ENCODE peak calls at places on chromosome 16, in five cellular contexts. A is BE2C, M is prostate gland, I is left ventricle myocardium inferior, Q is adrenal gland. B is an unnamed sample.

GRCh38 chr16:51919736-51920135 is 627.2 kb downstream of the TOX3 start:
- DNase-seq in M (no peak), A (no peak), Q (no peak), I (no peak), B (no peak)

GRCh38 chr16:3934491-3935185 is 54.1 kb upstream of the CREBBP start:
- DNase-seq in I (no peak), M (no peak), Q (no peak), A (no peak), B (no peak)

GRCh38 chr16:57536306-57537193 is at the start of gene CCDC102A:
- DNase-seq in Q (peak; percentile 45), M (no peak), A (peak; percentile 64), I (peak; percentile 40), B (no peak)

GRCh38 chr16:50473375-50473945 is 74.7 kb upstream of the NKD1 start:
- DNase-seq in Q (no peak), I (no peak), M (no peak), A (no peak), B (no peak)

GRCh38 chr16:53841884-53842283 is 137.9 kb downstream of the FTO start:
- DNase-seq in I (no peak), A (no peak), M (no peak), Q (no peak), B (no peak)

GRCh38 chr16:20906225-20906870 is 5.8 kb downstream of the LYRM1 start:
- DNase-seq in Q (no peak), I (no peak), A (no peak), M (no peak), B (peak; percentile 32)

GRCh38 chr16:64983983-64984382 is 137.9 kb downstream of the CDH11 start:
- DNase-seq in A (peak; percentile 79), I (no peak), M (no peak), Q (peak; percentile 30), B (peak; percentile 51)

GRCh38 chr16:4290236-4290830 is 17.5 kb upstream of the TFAP4 start:
- DNase-seq in A (no peak), M (no peak), I (no peak), Q (peak; percentile 63), B (peak; percentile 53)

GRCh38 chr16:66740010-66740409 is 11.4 kb downstream of the DYNC1LI2 start:
- DNase-seq in M (no peak), I (no peak), Q (no peak), A (peak; percentile 52), B (no peak)

GRCh38 chr16:71288890-71289731 is at the start of gene CMTR2:
- DNase-seq in I (peak; percentile 95), Q (peak; percentile 96), A (peak; percentile 97), M (peak; percentile 95), B (peak; percentile 99)

GRCh38 chr16:57591086-57591869 is 37.2 kb upstream of the ADGRG1 start:
- DNase-seq in A (peak; percentile 80), Q (peak; percentile 87), I (peak; percentile 68), M (peak; percentile 59), B (peak; percentile 89)

GRCh38 chr16:9102379-9102778 is 10.9 kb downstream of the HAPSTR1 start:
- DNase-seq in I (no peak), Q (no peak), A (no peak), M (no peak), B (no peak)

GRCh38 chr16:81319221-81319912 is 4.6 kb downstream of the GAN start:
- DNase-seq in I (no peak), Q (peak; percentile 66), M (no peak), A (no peak), B (no peak)

GRCh38 chr16:58336332-58337089 is 41.7 kb upstream of the PRSS54 start:
- DNase-seq in M (peak; percentile 75), Q (peak; percentile 92), I (peak; percentile 84), A (peak; percentile 79), B (peak; percentile 92)

GRCh38 chr16:3458852-3459361 is 15.4 kb downstream of the NAA60 start:
- DNase-seq in A (no peak), Q (no peak), M (no peak), I (no peak), B (peak; percentile 70)

GRCh38 chr16:74563828-74564263 is 43.1 kb downstream of the GLG1 start:
- DNase-seq in A (no peak), M (no peak), I (no peak), Q (peak; percentile 75), B (no peak)

GRCh38 chr16:25838724-25839186 is 147.0 kb downstream of the HS3ST4 start:
- DNase-seq in A (peak; percentile 13), M (peak; percentile 13), I (no peak), Q (peak; percentile 41), B (peak; percentile 31)

GRCh38 chr16:2815299-2815771 is 1.7 kb upstream of the PRSS21 start:
- DNase-seq in I (no peak), Q (no peak), A (no peak), M (no peak), B (peak; percentile 46)

GRCh38 chr16:50636865-50637374 is 44.2 kb downstream of the SNX20 start:
- DNase-seq in M (no peak), Q (no peak), I (no peak), A (no peak), B (no peak)

GRCh38 chr16:1245452-1246005 is 5.0 kb downstream of the TPSAB1 start:
- DNase-seq in Q (no peak), M (no peak), A (no peak), I (no peak), B (peak; percentile 25)

GRCh38 chr16:31297496-31297895 is 37.7 kb downstream of the ITGAM start:
- DNase-seq in Q (no peak), M (no peak), A (no peak), I (no peak), B (no peak)

GRCh38 chr16:2810651-2811050 is 6.4 kb upstream of the PRSS21 start:
- DNase-seq in I (no peak), Q (no peak), A (no peak), M (no peak), B (no peak)

GRCh38 chr16:65336169-65336568 is 214.3 kb upstream of the CDH11 start:
- DNase-seq in A (no peak), M (no peak), Q (no peak), I (no peak), B (no peak)

GRCh38 chr16:24980077-24980793 is 34.9 kb downstream of the ARHGAP17 start:
- DNase-seq in A (no peak), Q (no peak), I (no peak), M (no peak), B (no peak)

GRCh38 chr16:23160082-23160481 is 10.8 kb upstream of the USP31 start:
- DNase-seq in A (no peak), Q (no peak), I (no peak), M (no peak), B (no peak)

GRCh38 chr16:81004646-81005353 is 1.9 kb downstream of the CMC2 start:
- DNase-seq in M (peak; percentile 56), Q (peak; percentile 38), A (peak; percentile 29), I (no peak), B (no peak)

GRCh38 chr16:74480150-74481029 is 59.1 kb upstream of the CLEC18B start:
- DNase-seq in Q (peak; percentile 26), A (no peak), I (peak; percentile 30), M (peak; percentile 83), B (peak; percentile 97)

GRCh38 chr16:85170066-85171003 is 58.1 kb upstream of the CIBAR2 start:
- DNase-seq in M (no peak), A (peak; percentile 43), I (no peak), Q (no peak), B (no peak)
- H3K4me3 ChIP-seq in M (peak overlapping the region; percentile 27), A (peak overlapping the region; percentile 69), I (peak overlapping the region; percentile 68), Q (no peak overlapping the region), B (peak overlapping the region; percentile 52)

GRCh38 chr16:16067127-16067526 is 117.7 kb downstream of the ABCC1 start:
- DNase-seq in I (no peak), Q (no peak), M (no peak), A (no peak), B (no peak)

GRCh38 chr16:16059895-16060590 is 110.6 kb downstream of the ABCC1 start:
- DNase-seq in M (no peak), I (no peak), A (no peak), Q (no peak), B (no peak)

GRCh38 chr16:16064874-16065384 is 115.5 kb downstream of the ABCC1 start:
- DNase-seq in Q (no peak), I (no peak), M (no peak), A (no peak), B (no peak)

GRCh38 chr16:16063685-16064084 is 114.3 kb downstream of the ABCC1 start:
- DNase-seq in M (no peak), I (no peak), A (no peak), Q (no peak), B (no peak)

DNA sequence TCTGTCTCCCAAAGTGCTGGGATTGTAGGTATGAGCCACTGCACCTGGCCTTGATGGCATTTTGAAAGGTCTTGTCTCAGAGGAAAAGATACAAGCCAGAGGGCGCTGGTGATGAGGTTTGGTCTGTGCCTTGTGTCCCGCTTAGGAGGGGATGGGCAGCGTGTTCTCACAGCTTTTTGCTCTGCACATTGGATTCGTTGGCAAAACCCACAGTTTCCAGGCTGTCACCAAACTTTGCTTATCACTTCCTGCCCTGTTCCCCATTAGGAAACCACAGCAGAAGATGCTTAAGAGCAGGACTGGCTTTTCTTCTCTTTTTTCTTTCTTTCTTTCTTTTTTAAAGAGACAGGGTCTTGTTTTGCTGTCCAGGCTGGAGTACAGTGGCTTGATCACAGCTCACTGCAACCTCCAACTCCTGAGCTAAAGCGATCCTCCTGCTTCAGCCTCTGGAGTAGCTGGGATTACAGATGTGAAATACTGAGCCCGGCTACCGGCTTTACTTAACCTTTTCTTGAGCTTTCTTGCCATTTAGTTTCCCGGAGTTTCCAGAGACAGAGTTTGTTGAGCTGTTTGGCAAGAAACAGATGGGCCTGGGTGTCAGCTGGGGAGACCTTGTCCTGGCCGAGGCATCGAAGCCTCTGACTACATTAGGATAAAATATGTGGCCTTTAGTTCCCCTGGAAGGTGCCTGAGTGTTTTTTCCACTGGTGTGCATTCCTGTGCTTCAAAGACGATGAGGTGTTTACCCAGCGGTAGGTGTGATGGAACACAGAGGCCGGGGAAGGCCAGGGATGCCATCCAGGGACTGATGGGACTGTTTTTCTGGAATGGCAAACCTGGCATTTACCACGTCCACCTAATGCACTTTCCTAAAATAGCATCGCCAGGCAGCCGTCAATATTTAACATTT is 112.9 kb downstream of the ABCC1 start:
- DNase-seq in I (peak; percentile 29), A (no peak), M (no peak), Q (no peak), B (no peak)
- TF ChIP-seq CTCF in I (no peak), A (no peak), M (no peak), Q (no peak), B (no peak)

GRCh38 chr16:86201746-86202145 is 302.8 kb downstream of the IRF8 start:
- DNase-seq in Q (no peak), I (no peak), M (no peak), A (no peak), B (no peak)

GRCh38 chr16:86202760-86203426 is 303.9 kb downstream of the IRF8 start:
- DNase-seq in M (no peak), I (no peak), A (no peak), Q (no peak), B (no peak)

GRCh38 chr16:86200722-86201121 is 301.8 kb downstream of the IRF8 start:
- DNase-seq in A (no peak), M (no peak), Q (no peak), I (no peak), B (no peak)

GRCh38 chr16:86203557-86204275 is 304.8 kb downstream of the IRF8 start:
- DNase-seq in Q (no peak), M (no peak), A (no peak), I (no peak), B (no peak)

GRCh38 chr16:86202267-86202666 is 303.3 kb downstream of the IRF8 start:
- DNase-seq in M (no peak), I (no peak), A (no peak), Q (no peak), B (no peak)
- H3K27me3 ChIP-seq in M (peaks cover 17% of the 10 kb centered on the region), I (peaks cover 54% of the 10 kb centered on the region), A (peaks cover 63% of the 10 kb centered on the region), Q (peaks cover 26% of the 10 kb centered on the region), B (no peaks in the 10 kb centered on the region)

GRCh38 chr16:69108069-69108904 is 2.8 kb downstream of the HAS3 start:
- DNase-seq in A (no peak), M (no peak), I (no peak), Q (no peak), B (no peak)
- H3K4me3 ChIP-seq in A (no peak overlapping the region), M (no peak overlapping the region), I (peak overlapping the region; percentile 73), Q (no peak overlapping the region), B (no peak overlapping the region)